ENCODE peak calls at places on chromosomes 6 and 20, in six cellular contexts. Q, Y, X, H, F and G are unnamed samples.

GRCh38 chr6:77292564-77293546 is 170.4 kb downstream of the HTR1B start:
- DNase-seq in Q (no peak), Y (peak), X (no peak), H (no peak), F (peak), G (peak)

GRCh38 chr6:113596907-113597583 is 260.1 kb upstream of the MARCKS start:
- DNase-seq in Q (no peak), Y (peak), X (no peak), H (no peak), F (peak), G (no peak)

GRCh38 chr6:36720251-36721141 is 22.9 kb downstream of the RAB44 start:
- DNase-seq in Q (no peak), Y (no peak), X (no peak), H (no peak), F (no peak), G (no peak)

GRCh38 chr20:38987777-38988176 is 25.6 kb downstream of the DHX35 start:
- DNase-seq in Q (no peak), Y (no peak), X (no peak), H (no peak), F (no peak), G (no peak)

GRCh38 chr6:105618247-105618646 is 215.4 kb upstream of the PREP start:
- DNase-seq in Q (no peak), Y (no peak), X (no peak), H (no peak), F (no peak), G (no peak)

GRCh38 chr6:39050453-39051112 is 2.0 kb downstream of the GLP1R start:
- DNase-seq in Q (no peak), Y (no peak), X (no peak), H (no peak), F (no peak), G (no peak)

GRCh38 chr6:79073888-79074287 is 4.2 kb downstream of the PHIP start:
- DNase-seq in Q (no peak), Y (no peak), X (no peak), H (no peak), F (no peak), G (no peak)

GRCh38 chr6:36241728-36242127 is 28.1 kb upstream of the PNPLA1 start:
- DNase-seq in Q (no peak), Y (peak), X (no peak), H (no peak), F (no peak), G (no peak)

GRCh38 chr20:62694106-62694505 is 14.5 kb upstream of the NTSR1 start:
- DNase-seq in Q (no peak), Y (no peak), X (no peak), H (no peak), F (no peak), G (no peak)

GRCh38 chr6:20572940-20573339 is 38.7 kb downstream of the CDKAL1 start:
- DNase-seq in Q (no peak), Y (peak), X (no peak), H (no peak), F (peak), G (peak)

GRCh38 chr6:44831002-44831610 is 443.6 kb downstream of the CDC5L start:
- DNase-seq in Q (no peak), Y (no peak), X (no peak), H (peak), F (peak), G (peak)

GRCh38 chr6:3731700-3732099 is 19.8 kb downstream of the PXDC1 start:
- DNase-seq in Q (no peak), Y (no peak), X (no peak), H (no peak), F (no peak), G (no peak)

GRCh38 chr6:30411515-30412207 is 66.7 kb downstream of the RPP21 start:
- DNase-seq in Q (peak), Y (peak), X (peak), H (no peak), F (peak), G (peak)

GRCh38 chr20:53226788-53227187 is 254.6 kb downstream of the TSHZ2 start:
- DNase-seq in Q (no peak), Y (no peak), X (no peak), H (no peak), F (no peak), G (no peak)

GRCh38 chr20:25991756-25992130 is 295.1 kb upstream of the ZNF337 start:
- DNase-seq in Q (no peak), Y (no peak), X (no peak), H (no peak), F (no peak), G (no peak)

GRCh38 chr20:33399924-33400323 is 1.4 kb downstream of the CDK5RAP1 start:
- DNase-seq in Q (no peak), Y (no peak), X (no peak), H (no peak), F (no peak), G (no peak)

GRCh38 chr6:300494-301198 is 8.4 kb downstream of the DUSP22 start:
- DNase-seq in Q (no peak), Y (no peak), X (no peak), H (no peak), F (no peak), G (no peak)

GRCh38 chr6:139373928-139374356 is 506 bp downstream of the CITED2 start:
- DNase-seq in Q (no peak), Y (no peak), X (no peak), H (no peak), F (no peak), G (no peak)

GRCh38 chr20:58636983-58637421 is 14.1 kb upstream of the STX16 start:
- DNase-seq in Q (no peak), Y (no peak), X (no peak), H (peak), F (no peak), G (peak)

GRCh38 chr6:122726649-122727048 is 52.9 kb upstream of the FABP7 start:
- DNase-seq in Q (no peak), Y (peak), X (peak), H (no peak), F (peak), G (peak)

GRCh38 chr6:122184260-122184934 is 215.1 kb upstream of the HSF2 start:
- DNase-seq in Q (no peak), Y (peak), X (no peak), H (no peak), F (peak), G (peak)

GRCh38 chr6:160386869-160387518 is 38.8 kb downstream of the SLC22A3 start:
- DNase-seq in Q (no peak), Y (no peak), X (no peak), H (no peak), F (no peak), G (no peak)

GRCh38 chr6:52571099-52571755 is 5.6 kb downstream of the TRAM2 start:
- DNase-seq in Q (no peak), Y (no peak), X (no peak), H (no peak), F (peak), G (no peak)

GRCh38 chr6:38493929-38494547 is 145.7 kb downstream of the BTBD9 start:
- DNase-seq in Q (peak), Y (peak), X (peak), H (peak), F (peak), G (peak)

GRCh38 chr6:159943965-159944598 is 24.8 kb upstream of the IGF2R start:
- DNase-seq in Q (no peak), Y (no peak), X (no peak), H (no peak), F (no peak), G (no peak)

GRCh38 chr6:128822271-128822670 is 60.7 kb upstream of the LAMA2 start:
- DNase-seq in Q (no peak), Y (peak), X (no peak), H (no peak), F (peak), G (no peak)

GRCh38 chr6:139062921-139063320 is 34.4 kb downstream of the ABRACL start:
- DNase-seq in Q (no peak), Y (peak), X (no peak), H (no peak), F (no peak), G (no peak)

GRCh38 chr20:34389206-34389953 is 26.3 kb downstream of the ITCH start:
- DNase-seq in Q (no peak), Y (no peak), X (no peak), H (no peak), F (no peak), G (no peak)

GRCh38 chr6:23316131-23316530 is 746.8 kb downstream of the HDGFL1 start:
- DNase-seq in Q (no peak), Y (peak), X (no peak), H (no peak), F (no peak), G (no peak)

GRCh38 chr20:51468636-51469035 is 73.9 kb downstream of the NFATC2 start:
- DNase-seq in Q (no peak), Y (no peak), X (no peak), H (no peak), F (no peak), G (no peak)

GRCh38 chr20:45406260-45407066 is 1.6 kb upstream of the DBNDD2 start:
- DNase-seq in Q (no peak), Y (no peak), X (peak), H (peak), F (peak), G (no peak)

GRCh38 chr6:104862456-104862855 is 2.7 kb upstream of the HACE1 start:
- DNase-seq in Q (no peak), Y (peak), X (no peak), H (no peak), F (peak), G (no peak)

GRCh38 chr6:106163446-106163965 is 77.4 kb downstream of the PRDM1 start:
- DNase-seq in Q (no peak), Y (peak), X (peak), H (no peak), F (peak), G (no peak)

GRCh38 chr6:13813621-13814175 is 659 bp downstream of the MCUR1 start:
- DNase-seq in Q (peak), Y (peak), X (peak), H (peak), F (peak), G (peak)

GRCh38 chr20:18403269-18403668 is 63.6 kb downstream of the DZANK1 start:
- DNase-seq in Q (no peak), Y (no peak), X (no peak), H (no peak), F (no peak), G (no peak)

GRCh38 chr6:10884245-10884972 is 2.4 kb upstream of the SYCP2L start:
- DNase-seq in Q (no peak), Y (no peak), X (peak), H (peak), F (no peak), G (no peak)

GRCh38 chr20:20849126-20849525 is 136.7 kb upstream of the RALGAPA2 start:
- DNase-seq in Q (no peak), Y (no peak), X (no peak), H (no peak), F (no peak), G (no peak)

GRCh38 chr6:157405986-157406385 is 25.0 kb downstream of the ZDHHC14 start:
- DNase-seq in Q (no peak), Y (peak), X (no peak), H (no peak), F (peak), G (peak)

GRCh38 chr6:54541521-54541920 is 233.3 kb downstream of the TINAG start:
- DNase-seq in Q (no peak), Y (no peak), X (no peak), H (no peak), F (no peak), G (no peak)

GRCh38 chr6:73528897-73529296 is 8.1 kb upstream of the EEF1A1 start:
- DNase-seq in Q (no peak), Y (no peak), X (no peak), H (no peak), F (no peak), G (no peak)
- H2AFZ ChIP-seq in Q (no peak), Y (no peak), X (no peak), H (no peak), F (no peak), G (no peak)

GRCh38 chr20:49712918-49713778 is 530 bp downstream of the B4GALT5 start:
- DNase-seq in Q (no peak), Y (peak), X (peak), H (no peak), F (peak), G (no peak)
- H2BK120ac ChIP-seq in Q (no peak), Y (peak), X (no peak), H (no peak), F (peak), G (peak)

GRCh38 chr6:1817033-1817761 is 207.5 kb downstream of the FOXC1 start:
- DNase-seq in Q (no peak), Y (peak), X (no peak), H (no peak), F (no peak), G (no peak)
- H2AFZ ChIP-seq in Q (no peak), Y (no peak), X (no peak), H (no peak), F (no peak), G (no peak)

DNA sequence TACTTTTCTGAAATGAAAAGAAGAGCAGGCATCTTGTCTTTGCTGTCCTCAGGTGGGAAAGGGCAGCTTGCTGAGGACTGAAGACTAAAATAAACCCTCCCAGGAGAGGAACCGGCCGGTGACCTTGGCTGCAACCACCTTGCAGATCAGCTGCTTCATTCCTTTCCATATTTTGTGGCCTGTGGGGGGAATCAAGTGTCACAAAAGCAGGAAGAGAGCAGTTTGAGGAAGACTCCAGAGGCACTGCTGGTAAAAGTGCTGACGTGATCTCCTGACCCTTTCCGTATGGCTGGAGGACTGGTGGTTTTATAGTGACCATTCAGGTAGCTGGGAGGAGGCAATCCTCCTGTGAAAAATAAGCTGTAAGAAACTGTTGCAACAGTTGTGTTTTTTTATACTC is 157.0 kb downstream of the PLCB4 start:
- DNase-seq in Q (no peak), Y (no peak), X (no peak), H (no peak), F (no peak), G (no peak)
- H2BK120ac ChIP-seq in Q (no peak), Y (no peak), X (no peak), H (no peak), F (no peak), G (no peak)

DNA sequence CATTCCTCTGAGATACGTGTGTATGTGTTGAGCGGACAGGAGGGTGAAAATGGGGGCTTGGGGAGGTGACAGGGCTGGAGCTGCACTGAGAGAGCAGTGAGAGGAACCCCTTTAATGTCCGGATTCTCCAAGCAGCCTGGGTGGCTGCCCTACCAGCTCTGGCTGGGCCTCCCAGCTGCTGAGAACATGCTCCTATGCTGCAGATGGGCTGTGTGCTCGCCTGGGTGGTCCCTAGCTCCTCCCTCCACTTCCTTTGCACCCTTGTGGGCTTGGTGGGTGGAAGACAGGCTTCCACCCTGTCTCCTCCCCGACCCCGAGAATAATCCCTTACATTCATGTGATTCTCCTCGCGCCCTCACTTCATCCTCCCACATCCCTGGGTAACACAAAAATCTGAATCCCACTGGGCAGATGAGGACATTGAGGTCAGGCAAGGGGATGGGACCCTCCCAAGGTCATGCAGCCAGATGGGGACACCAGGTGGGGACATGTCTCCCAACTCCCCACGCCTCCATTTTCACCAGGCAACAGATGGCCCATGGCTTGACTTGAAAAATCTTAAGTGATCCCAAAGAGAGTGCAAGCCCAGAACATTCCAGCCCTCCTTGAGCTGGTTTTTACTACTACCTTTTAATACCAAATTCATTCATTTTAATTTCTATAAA is 4.8 kb upstream of the PDRG1 start:
- DNase-seq in Q (no peak), Y (no peak), X (no peak), H (no peak), F (no peak), G (no peak)
- H2AFZ ChIP-seq in Q (no peak), Y (no peak), X (no peak), H (no peak), F (no peak), G (no peak)